ENCODE peak calls at places on chromosomes 2 and 18, in eight cellular contexts. X is astrocyte of the cerebellum, U is HCT116, S is uterus, Q is Peyer's patch, B is heart right ventricle, D is suprapubic skin, C is endothelial cell. L is an unnamed sample.

GRCh38 chr2:223815884-223816570 is 21.4 kb downstream of the AP1S3 start:
- DNase-seq in S (no peak), X (peak), Q (no peak), D (no peak), C (no peak), U (peak), B (no peak), L (no peak)

GRCh38 chr18:27748336-27748735 is 428.6 kb downstream of the CDH2 start:
- DNase-seq in X (no peak), D (no peak), B (no peak), Q (no peak), U (no peak), S (no peak), C (no peak), L (no peak)

GRCh38 chr2:231632559-231633142 is 40.0 kb downstream of the TEX44 start:
- DNase-seq in U (no peak), C (no peak), S (no peak), X (no peak), Q (no peak), D (no peak), B (no peak), L (no peak)

GRCh38 chr2:235512699-235513053 is 18.8 kb downstream of the AGAP1 start:
- DNase-seq in S (no peak), U (no peak), C (no peak), B (no peak), X (no peak), Q (peak), D (no peak), L (no peak)

GRCh38 chr18:48455555-48456478 is 46.6 kb upstream of the ZBTB7C start:
- DNase-seq in S (no peak), Q (no peak), C (no peak), D (no peak), X (peak), U (peak), B (no peak), L (no peak)

GRCh38 chr2:175853110-175853509 is 149.0 kb downstream of the LNPK start:
- DNase-seq in D (no peak), Q (no peak), B (no peak), C (no peak), X (no peak), U (no peak), S (no peak), L (no peak)

GRCh38 chr2:30421026-30421425 is 26.0 kb upstream of the LCLAT1 start:
- DNase-seq in X (no peak), C (no peak), S (no peak), U (no peak), Q (no peak), D (no peak), B (no peak), L (no peak)

GRCh38 chr2:20188851-20189250 is 36.1 kb downstream of the SDC1 start:
- DNase-seq in Q (no peak), U (no peak), C (no peak), S (no peak), X (no peak), B (no peak), D (no peak), L (no peak)

GRCh38 chr2:213455316-213456008 is 171.2 kb downstream of the SPAG16 start:
- DNase-seq in Q (no peak), D (no peak), U (peak), B (no peak), C (no peak), X (no peak), S (no peak), L (no peak)

GRCh38 chr2:55014962-55015939 is 35.0 kb downstream of the RTN4 start:
- DNase-seq in Q (no peak), C (peak), D (no peak), X (peak), B (peak), S (no peak), U (peak), L (no peak)

GRCh38 chr2:20617892-20618467 is 32.9 kb downstream of the HS1BP3 start:
- DNase-seq in B (peak), X (peak), D (peak), U (peak), Q (peak), S (peak), C (no peak), L (no peak)

GRCh38 chr2:162161634-162162033 is 9.6 kb upstream of the GCG start:
- DNase-seq in X (no peak), S (no peak), D (no peak), C (no peak), Q (no peak), B (no peak), U (no peak), L (no peak)

GRCh38 chr2:116413659-116414058 is 1400.8 kb upstream of the DDX18 start:
- DNase-seq in D (no peak), S (no peak), C (no peak), Q (no peak), X (no peak), U (no peak), B (no peak), L (no peak)

GRCh38 chr2:47357475-47357874 is 45.5 kb upstream of the MSH2 start:
- DNase-seq in X (peak), B (peak), Q (no peak), C (no peak), D (no peak), S (peak), U (no peak), L (no peak)

GRCh38 chr2:138502253-138503086 is 900 bp downstream of the SPOPL start:
- DNase-seq in S (no peak), U (no peak), C (no peak), X (no peak), B (no peak), D (no peak), Q (no peak), L (no peak)

GRCh38 chr2:20608666-20609348 is 42.1 kb downstream of the HS1BP3 start:
- DNase-seq in C (no peak), Q (peak), D (peak), U (no peak), S (peak), B (no peak), X (no peak), L (no peak)

GRCh38 chr18:46756559-46757201 is at the start of gene ST8SIA5:
- DNase-seq in X (no peak), C (peak), B (peak), S (no peak), Q (no peak), U (no peak), D (peak), L (no peak)

GRCh38 chr2:112724611-112725525 is 4.0 kb downstream of the NT5DC4 start:
- DNase-seq in Q (no peak), U (no peak), C (peak), B (no peak), D (no peak), S (no peak), X (no peak), L (no peak)

GRCh38 chr2:69111036-69111435 is 98.1 kb downstream of the ANTXR1 start:
- DNase-seq in U (no peak), X (no peak), B (no peak), Q (no peak), D (no peak), S (no peak), C (no peak), L (no peak)

GRCh38 chr2:132958887-132959286 is 288.9 kb upstream of the LYPD1 start:
- DNase-seq in U (no peak), Q (no peak), C (no peak), X (no peak), D (no peak), S (no peak), B (no peak), L (no peak)

GRCh38 chr18:65659912-65660311 is 90.9 kb upstream of the CDH7 start:
- DNase-seq in U (no peak), X (no peak), C (no peak), D (no peak), B (no peak), S (no peak), Q (no peak), L (no peak)

GRCh38 chr2:26852405-26853348 is 4.7 kb downstream of the DPYSL5 start:
- DNase-seq in C (no peak), X (no peak), U (no peak), B (peak), S (no peak), D (no peak), Q (no peak), L (no peak)

GRCh38 chr18:3671181-3671580 is 221.2 kb downstream of the TGIF1 start:
- DNase-seq in S (no peak), X (no peak), U (no peak), Q (peak), D (no peak), C (no peak), B (no peak), L (no peak)

GRCh38 chr2:32135409-32135808 is 30.3 kb upstream of the SLC30A6 start:
- DNase-seq in C (no peak), B (no peak), S (no peak), D (no peak), U (peak), X (peak), Q (peak), L (no peak)

GRCh38 chr2:217827430-217828201 is 175.2 kb downstream of the TNS1 start:
- DNase-seq in Q (no peak), S (no peak), X (no peak), U (no peak), D (no peak), B (peak), C (no peak), L (no peak)

GRCh38 chr18:61637319-61637718 is 255.5 kb downstream of the RNF152 start:
- DNase-seq in Q (peak), C (peak), D (no peak), S (no peak), X (no peak), U (no peak), B (no peak), L (no peak)

GRCh38 chr18:858016-858415 is 46.0 kb upstream of the YES1 start:
- DNase-seq in C (no peak), U (no peak), B (no peak), X (peak), Q (no peak), S (no peak), D (no peak), L (no peak)

GRCh38 chr2:3130889-3131635 is 246.6 kb downstream of the EIPR1 start:
- DNase-seq in X (no peak), S (no peak), D (peak), C (no peak), B (no peak), U (no peak), Q (no peak), L (no peak)

GRCh38 chr2:23533014-23533730 is 148.2 kb downstream of the KLHL29 start:
- DNase-seq in C (no peak), D (no peak), S (no peak), Q (no peak), B (no peak), U (no peak), X (no peak), L (no peak)

GRCh38 chr2:30769891-30770462 is 37.3 kb downstream of the CAPN13 start:
- DNase-seq in X (no peak), S (no peak), B (no peak), Q (peak), D (peak), U (no peak), C (no peak), L (no peak)

GRCh38 chr18:36424741-36425142 is 127.2 kb downstream of the FHOD3 start:
- DNase-seq in B (no peak), X (no peak), D (no peak), U (peak), C (no peak), Q (no peak), S (no peak), L (no peak)

GRCh38 chr2:172513935-172514586 is 41.8 kb upstream of the PDK1 start:
- DNase-seq in S (no peak), D (no peak), B (peak), X (no peak), Q (no peak), U (no peak), C (no peak), L (no peak)

DNA sequence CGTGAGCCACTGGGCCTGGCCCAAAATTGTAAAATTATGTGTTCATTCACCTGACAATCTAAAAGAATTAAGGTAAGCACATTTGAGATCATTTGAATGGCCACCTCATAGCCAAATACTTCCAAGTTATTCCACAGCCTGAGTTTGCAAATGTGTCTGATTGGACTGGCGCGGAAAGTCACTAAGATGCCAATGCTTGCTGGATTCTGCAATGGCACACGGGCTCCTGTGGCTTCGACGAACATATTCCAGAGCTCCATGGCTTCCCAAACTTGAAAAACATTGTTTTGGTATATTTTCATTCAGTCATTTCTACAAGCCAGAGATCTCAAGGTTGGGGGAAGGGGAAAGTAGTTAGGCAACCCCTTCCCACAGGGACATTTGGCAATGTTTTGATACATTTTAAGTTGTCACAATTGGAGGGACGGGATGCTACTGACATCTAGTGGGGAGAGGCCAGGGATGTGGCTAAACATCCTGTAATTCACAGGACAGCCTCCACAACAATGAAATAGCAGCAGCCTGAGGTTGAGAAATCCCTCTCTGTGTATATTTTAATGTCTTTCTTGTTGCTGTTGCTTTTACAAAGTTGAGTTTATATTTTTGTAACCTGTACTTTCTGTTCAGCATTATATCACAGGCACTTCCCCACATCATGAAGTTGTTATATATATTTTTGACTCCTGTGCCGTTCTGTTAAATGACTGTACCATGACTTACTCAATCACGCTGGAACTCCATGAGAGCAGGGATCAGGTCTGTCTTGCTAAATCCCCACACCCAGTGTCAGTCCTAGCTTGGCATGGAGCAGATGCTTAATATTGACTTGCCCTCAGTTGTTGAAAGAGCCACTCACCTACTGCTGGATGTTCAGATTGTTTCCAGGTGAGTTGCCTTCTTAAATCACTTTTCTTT is 56.9 kb downstream of the COL4A4 start:
- DNase-seq in Q (no peak), U (peak), B (no peak), C (peak), S (no peak), D (no peak), X (peak), L (no peak)
- TF ChIP-seq CTCF in Q (no peak), U (peak), B (peak), C (peak), S (peak), D (peak), X (peak), L (peak)

GRCh38 chr18:73520229-73520628 is 627.4 kb downstream of the FBXO15 start:
- DNase-seq in C (peak), U (no peak), B (no peak), D (no peak), Q (no peak), S (no peak), X (no peak), L (no peak)
- TF ChIP-seq CTCF in C (peak), U (no peak), B (no peak), D (no peak), Q (no peak), S (no peak), X (peak), L (no peak)

GRCh38 chr2:529425-529824 is 147.8 kb downstream of the TMEM18 start:
- DNase-seq in C (no peak), X (no peak), B (no peak), D (no peak), U (peak), S (no peak), Q (no peak), L (no peak)
- TF ChIP-seq CTCF in C (peak), X (peak), B (no peak), D (no peak), U (peak), S (peak), Q (no peak), L (peak)

GRCh38 chr2:204240961-204241360 is 304.3 kb upstream of the PARD3B start:
- DNase-seq in B (no peak), D (no peak), U (no peak), S (no peak), Q (no peak), X (no peak), C (no peak), L (no peak)

GRCh38 chr2:204234248-204234647 is 297.7 kb downstream of the ICOS start:
- DNase-seq in Q (no peak), C (no peak), S (no peak), X (no peak), D (no peak), B (no peak), U (no peak), L (no peak)

GRCh38 chr2:204234879-204235278 is 298.3 kb downstream of the ICOS start:
- DNase-seq in X (peak), D (no peak), C (no peak), S (no peak), Q (no peak), B (no peak), U (no peak), L (no peak)

DNA sequence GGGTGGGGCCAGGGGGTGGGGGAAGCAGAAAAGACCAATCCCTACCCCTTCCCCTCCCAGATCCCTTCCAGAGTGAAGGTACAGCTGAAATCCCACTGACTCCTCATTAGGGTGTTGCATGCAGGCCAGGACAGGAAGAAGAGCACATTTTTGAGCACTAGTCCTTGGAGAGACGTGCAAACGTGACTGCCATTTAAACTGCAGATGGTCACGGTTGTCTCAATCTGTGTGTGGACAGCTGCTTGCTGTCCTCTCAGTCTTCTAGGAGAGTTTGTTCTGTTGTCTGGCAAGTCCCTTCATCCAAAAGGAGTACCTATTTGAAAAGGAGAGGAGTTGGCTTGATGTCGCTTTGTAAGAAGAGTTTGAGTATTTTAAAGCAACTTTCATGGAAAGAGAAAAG is 303.2 kb downstream of the ICOS start:
- DNase-seq in Q (no peak), D (no peak), B (no peak), X (no peak), C (no peak), U (no peak), S (no peak), L (no peak)
- TF ChIP-seq CTCF in Q (no peak), D (no peak), B (no peak), X (no peak), C (no peak), U (no peak), S (no peak), L (no peak)

GRCh38 chr2:56179931-56180330 is 3.9 kb upstream of the CCDC85A start:
- DNase-seq in B (no peak), S (no peak), X (no peak), D (no peak), C (no peak), U (no peak), Q (no peak), L (no peak)

GRCh38 chr2:56182420-56182819 is 1.4 kb upstream of the CCDC85A start:
- DNase-seq in U (no peak), D (no peak), Q (no peak), C (no peak), X (no peak), B (no peak), S (no peak), L (no peak)

GRCh38 chr2:56175779-56176178 is 8.0 kb upstream of the CCDC85A start:
- DNase-seq in B (no peak), U (no peak), Q (no peak), X (no peak), C (no peak), S (no peak), D (no peak), L (no peak)

GRCh38 chr2:56177420-56178220 is 6.2 kb upstream of the CCDC85A start:
- DNase-seq in S (no peak), C (no peak), Q (no peak), U (no peak), B (no peak), X (no peak), D (no peak), L (no peak)
- TF ChIP-seq CTCF in S (no peak), C (no peak), Q (no peak), U (no peak), B (no peak), X (no peak), D (no peak), L (no peak)

DNA sequence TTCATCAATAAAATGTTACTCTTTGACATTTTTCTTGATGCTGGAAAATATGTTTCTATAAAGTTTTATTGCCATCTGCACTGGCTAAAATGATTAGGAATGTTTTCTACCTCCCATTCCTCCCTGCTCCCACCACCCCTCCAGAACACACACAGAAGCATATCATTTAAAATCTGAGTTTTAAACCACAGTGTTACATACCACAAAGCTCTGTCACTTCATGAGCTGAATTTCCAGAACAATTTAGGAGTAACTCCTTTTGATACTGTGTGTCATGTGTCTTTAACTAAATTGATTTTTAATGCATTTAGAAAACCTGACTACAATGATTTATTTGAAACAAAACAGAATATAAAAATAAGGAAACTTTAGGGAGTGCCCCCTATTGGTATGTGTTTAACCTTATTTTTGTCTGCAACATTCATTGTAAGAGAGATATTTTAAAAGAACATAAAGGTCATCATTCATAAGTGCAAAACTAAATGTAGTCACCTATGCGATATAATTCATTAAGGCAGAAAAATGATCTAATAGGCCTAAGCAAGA is 52.0 kb downstream of the FEZ2 start:
- DNase-seq in U (no peak), B (no peak), X (no peak), S (no peak), Q (no peak), C (no peak), D (no peak), L (no peak)
- TF ChIP-seq CTCF in U (no peak), B (no peak), X (no peak), S (no peak), Q (no peak), C (no peak), D (no peak), L (no peak)